ENCODE peak calls at places on chromosomes 7 and 10, in six cellular contexts. D, S, T, M, H and Y are unnamed samples.

GRCh38 chr10:3950676-3951275 is 165.8 kb upstream of the KLF6 start:
- DNase-seq in D (no peak), S (no peak), T (peak; percentile 58), M (no peak), H (no peak), Y (no peak)

GRCh38 chr10:100751211-100751933 is 6.0 kb downstream of the PAX2 start:
- DNase-seq in D (no peak), S (no peak), T (no peak), M (no peak), H (no peak), Y (no peak)

GRCh38 chr7:121077165-121077630 is 88.7 kb downstream of the CPED1 start:
- DNase-seq in D (no peak), S (no peak), T (no peak), M (no peak), H (no peak), Y (no peak)

GRCh38 chr7:40583653-40584424 is 449.0 kb downstream of the SUGCT start:
- DNase-seq in D (no peak), S (no peak), T (no peak), M (no peak), H (no peak), Y (no peak)

GRCh38 chr7:36203081-36203775 is 50.2 kb downstream of the EEPD1 start:
- DNase-seq in D (no peak), S (no peak), T (no peak), M (no peak), H (no peak), Y (no peak)

GRCh38 chr7:41103331-41103730 is 599.6 kb downstream of the INHBA start:
- DNase-seq in D (no peak), S (no peak), T (no peak), M (no peak), H (no peak), Y (no peak)

GRCh38 chr10:64394744-64395143 is 873.5 kb downstream of the REEP3 start:
- DNase-seq in D (no peak), S (no peak), T (no peak), M (no peak), H (no peak), Y (no peak)

GRCh38 chr10:661891-662605 is 27.4 kb downstream of the DIP2C start:
- DNase-seq in D (no peak), S (no peak), T (no peak), M (no peak), H (no peak), Y (no peak)

GRCh38 chr10:105837951-105838350 is 1196.9 kb downstream of the SORCS3 start:
- DNase-seq in D (no peak), S (no peak), T (no peak), M (no peak), H (peak; percentile 48), Y (no peak)

GRCh38 chr7:40306596-40306995 is 171.8 kb downstream of the SUGCT start:
- DNase-seq in D (no peak), S (no peak), T (no peak), M (no peak), H (no peak), Y (no peak)

GRCh38 chr7:30164567-30164966 is 29.8 kb downstream of the MTURN start:
- DNase-seq in D (peak; percentile 33), S (no peak), T (no peak), M (no peak), H (peak; percentile 63), Y (no peak)

GRCh38 chr7:104225441-104225840 is 17.6 kb upstream of the ORC5 start:
- DNase-seq in D (no peak), S (no peak), T (no peak), M (no peak), H (no peak), Y (no peak)

GRCh38 chr10:84360634-84361365 is 32.4 kb downstream of the CCSER2 start:
- DNase-seq in D (no peak), S (no peak), T (no peak), M (no peak), H (no peak), Y (no peak)

GRCh38 chr10:70258216-70258615 is 25.0 kb upstream of the PPA1 start:
- DNase-seq in D (no peak), S (no peak), T (no peak), M (no peak), H (no peak), Y (no peak)

GRCh38 chr10:49740346-49741107 is 21.6 kb downstream of the OGDHL start:
- DNase-seq in D (no peak), S (no peak), T (no peak), M (no peak), H (no peak), Y (no peak)

GRCh38 chr7:1666251-1666778 is 3.8 kb upstream of the ELFN1 start:
- DNase-seq in D (no peak), S (no peak), T (no peak), M (peak; percentile 10), H (no peak), Y (no peak)

GRCh38 chr7:135368416-135369186 is 135.0 kb downstream of the STRA8 start:
- DNase-seq in D (no peak), S (no peak), T (no peak), M (no peak), H (no peak), Y (no peak)

GRCh38 chr7:105257338-105257737 is 131.4 kb downstream of the SRPK2 start:
- DNase-seq in D (no peak), S (no peak), T (no peak), M (no peak), H (peak; percentile 69), Y (no peak)

GRCh38 chr10:89621438-89621837 is 23.6 kb downstream of the PANK1 start:
- DNase-seq in D (no peak), S (no peak), T (no peak), M (no peak), H (no peak), Y (no peak)

GRCh38 chr7:64886956-64887545 is 16.0 kb upstream of the ZNF273 start:
- DNase-seq in D (no peak), S (no peak), T (no peak), M (no peak), H (no peak), Y (peak; percentile 14)

GRCh38 chr7:93902777-93903423 is 3.5 kb upstream of the GNGT1 start:
- DNase-seq in D (peak; percentile 32), S (no peak), T (no peak), M (no peak), H (peak; percentile 32), Y (no peak)

GRCh38 chr10:11270135-11270857 is 252.6 kb downstream of the CELF2 start:
- DNase-seq in D (peak; percentile 50), S (peak; percentile 85), T (peak; percentile 74), M (peak; percentile 75), H (peak; percentile 84), Y (peak; percentile 76)

GRCh38 chr10:85978566-85979358 is 387.8 kb downstream of the GRID1 start:
- DNase-seq in D (no peak), S (no peak), T (no peak), M (no peak), H (no peak), Y (no peak)

GRCh38 chr7:131255242-131255641 is 72.4 kb upstream of the MKLN1 start:
- DNase-seq in D (peak; percentile 18), S (no peak), T (no peak), M (no peak), H (no peak), Y (no peak)

GRCh38 chr7:123643495-123644428 is 11.9 kb upstream of the LMOD2 start:
- DNase-seq in D (peak; percentile 66), S (no peak), T (no peak), M (no peak), H (no peak), Y (no peak)

GRCh38 chr7:1257221-1257620 is 24.5 kb downstream of the UNCX start:
- DNase-seq in D (no peak), S (no peak), T (no peak), M (no peak), H (no peak), Y (peak; percentile 24)

GRCh38 chr10:21534611-21535493 is 820 bp downstream of the MLLT10 start:
- DNase-seq in D (no peak), S (peak; percentile 53), T (peak; percentile 50), M (peak; percentile 46), H (peak; percentile 66), Y (peak; percentile 69)

DNA sequence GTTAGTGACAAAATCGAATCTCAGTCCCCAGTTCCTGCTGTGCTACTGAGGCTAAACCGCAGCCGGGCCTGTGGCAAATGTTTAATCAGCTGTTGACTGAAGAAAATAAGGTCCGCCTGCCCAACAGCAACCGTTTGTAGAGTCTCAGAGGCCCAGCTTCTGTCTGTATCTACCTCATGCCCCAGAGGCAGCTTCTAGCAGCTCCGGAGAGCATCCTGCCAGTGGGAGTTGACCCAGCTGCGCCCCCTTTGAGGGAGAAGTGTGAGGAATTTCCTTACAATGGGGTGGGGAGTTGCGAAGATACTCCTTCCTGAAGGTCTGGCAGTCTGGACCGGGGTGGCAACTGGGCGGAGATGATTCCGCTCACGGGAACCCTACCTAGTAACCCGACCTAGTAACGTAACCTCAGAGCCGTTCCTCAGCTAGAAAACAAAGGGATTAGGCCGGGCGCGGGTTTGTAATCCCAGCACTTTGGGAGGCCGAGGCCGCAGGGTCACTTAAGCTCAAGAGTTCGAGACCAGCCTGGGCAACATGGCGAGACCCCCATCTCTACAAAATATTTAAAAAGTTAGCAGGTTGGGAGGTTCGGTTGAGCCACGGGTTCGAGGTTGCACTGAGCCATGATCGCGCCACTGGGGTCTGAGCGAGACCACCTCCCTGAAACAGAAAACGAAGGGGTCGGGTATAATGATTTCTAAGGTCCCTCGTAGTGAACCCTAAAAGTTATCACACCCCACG is 846 bp upstream of the ZNF775 start:
- DNase-seq in D (peak; percentile 19), S (peak; percentile 55), T (peak; percentile 54), M (peak; percentile 67), H (peak; percentile 91), Y (peak; percentile 73)
- TF ChIP-seq CTCF in D (no peak), S (peak; percentile 13), T (no peak), M (peak; percentile 9), H (peak; percentile 35), Y (peak; percentile 6)

DNA sequence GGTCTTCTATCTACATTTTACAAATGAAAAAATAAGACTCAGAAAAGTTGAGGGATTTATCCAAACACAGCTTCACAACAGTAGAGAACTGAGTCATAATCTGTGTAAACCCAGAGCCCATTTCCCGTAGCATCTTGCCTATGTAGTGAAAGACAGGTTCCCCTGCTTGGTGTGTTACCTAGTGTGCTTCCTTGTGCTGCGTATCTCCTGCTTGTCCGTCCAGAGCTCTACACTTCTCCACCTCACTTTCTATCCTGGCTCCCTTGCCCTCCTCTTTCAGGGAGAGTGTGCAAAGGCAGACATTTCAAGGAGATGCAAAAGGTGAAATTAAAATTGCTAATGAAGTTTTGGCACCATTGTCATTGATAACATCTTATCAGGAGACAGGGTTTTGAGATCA is 1.4 kb upstream of the ASNS start:
- DNase-seq in D (no peak), S (no peak), T (no peak), M (no peak), H (no peak), Y (no peak)
- H3K4me3 ChIP-seq in D (no peak overlapping the region), S (no peak overlapping the region), T (no peak overlapping the region), M (no peak overlapping the region), H (no peak overlapping the region), Y (no peak overlapping the region)

DNA sequence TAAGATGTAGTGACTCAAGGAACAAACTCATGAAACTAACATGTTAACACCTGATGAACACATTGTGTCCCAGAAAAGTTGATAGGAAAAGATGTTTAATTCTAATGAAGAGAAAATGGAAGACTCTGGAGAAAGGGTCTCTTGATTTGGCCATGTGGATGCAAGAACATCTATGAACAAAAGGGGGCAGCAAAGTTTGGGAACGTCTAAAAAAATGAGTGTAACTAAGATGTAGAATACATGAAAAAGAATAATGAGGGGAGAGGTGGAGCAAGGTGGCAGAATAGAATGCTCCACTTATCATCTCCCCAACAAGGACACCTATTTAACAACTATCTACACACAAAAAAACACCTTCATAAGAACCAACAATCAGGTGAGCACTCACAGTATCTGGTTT is 805.1 kb downstream of the TNS3 start:
- DNase-seq in D (no peak), S (no peak), T (no peak), M (no peak), H (peak; percentile 26), Y (no peak)
- TF ChIP-seq CTCF in D (peak; percentile 63), S (peak; percentile 62), T (no peak), M (peak; percentile 38), H (peak; percentile 42), Y (peak; percentile 32)

GRCh38 chr10:51341216-51341615 is 266.9 kb downstream of the PRKG1 start:
- DNase-seq in D (no peak), S (no peak), T (no peak), M (no peak), H (no peak), Y (no peak)
- H3K4me3 ChIP-seq in D (no peak overlapping the region), S (no peak overlapping the region), T (no peak overlapping the region), M (no peak overlapping the region), H (no peak overlapping the region), Y (no peak overlapping the region)